ENCODE peak calls at places on chromosomes 7 and 10, in seven cellular contexts. O is CD8-positive, alpha-beta memory T cell; A is neural progenitor cell; I is GM23248; G is uterus; D is testis; U is fibroblast of lung. V is an unnamed sample.

GRCh38 chr7:26199301-26200112 is 1.0 kb downstream of the HNRNPA2B1 start:
- DNase-seq in O (peak), A (peak), I (peak), G (peak), D (peak), U (peak), V (peak)

GRCh38 chr7:125924037-125924436 is 994.4 kb upstream of the POT1 start:
- DNase-seq in O (no peak), A (no peak), I (no peak), G (no peak), D (no peak), U (no peak), V (no peak)

GRCh38 chr7:28724563-28724962 is 233.6 kb downstream of the TRIL start:
- DNase-seq in O (no peak), A (no peak), I (no peak), G (no peak), D (no peak), U (no peak), V (no peak)

GRCh38 chr10:116721048-116721897 is 21.1 kb downstream of the HSPA12A start:
- DNase-seq in O (no peak), A (no peak), I (no peak), G (no peak), D (no peak), U (no peak), V (no peak)

GRCh38 chr10:100986952-100987684 is at the start of the genes MRPL43 and TWNK:
- DNase-seq in O (peak), A (peak), I (peak), G (peak), D (peak), U (peak), V (peak)

GRCh38 chr10:113867904-113868303 is 13.4 kb downstream of the NHLRC2 start:
- DNase-seq in O (no peak), A (no peak), I (no peak), G (no peak), D (no peak), U (no peak), V (no peak)

GRCh38 chr7:95534796-95535195 is 49.1 kb downstream of the ASB4 start:
- DNase-seq in O (no peak), A (no peak), I (no peak), G (no peak), D (no peak), U (no peak), V (no peak)

GRCh38 chr7:32062150-32062549 is 8.1 kb downstream of the PDE1C start:
- DNase-seq in O (no peak), A (peak), I (peak), G (peak), D (peak), U (peak), V (peak)

GRCh38 chr10:71213127-71213616 is 802 bp downstream of the UNC5B start:
- DNase-seq in O (no peak), A (peak), I (peak), G (peak), D (peak), U (peak), V (peak)

GRCh38 chr7:108253275-108254044 is 123.3 kb upstream of the LAMB4 start:
- DNase-seq in O (no peak), A (no peak), I (peak), G (no peak), D (no peak), U (peak), V (no peak)

GRCh38 chr7:139230484-139230773 is 608 bp upstream of the UBN2 start:
- DNase-seq in O (no peak), A (no peak), I (no peak), G (no peak), D (no peak), U (no peak), V (no peak)

GRCh38 chr10:49397036-49397999 is 1.4 kb upstream of the DRGX start:
- DNase-seq in O (no peak), A (peak), I (no peak), G (no peak), D (peak), U (no peak), V (no peak)

GRCh38 chr10:80443531-80443974 is 10.6 kb upstream of the TSPAN14 start:
- DNase-seq in O (no peak), A (no peak), I (no peak), G (no peak), D (peak), U (peak), V (peak)

GRCh38 chr7:154503962-154504550 is 451.9 kb downstream of the DPP6 start:
- DNase-seq in O (no peak), A (peak), I (peak), G (no peak), D (no peak), U (peak), V (no peak)

GRCh38 chr10:90319188-90319914 is 538.5 kb downstream of the HTR7 start:
- DNase-seq in O (no peak), A (peak), I (peak), G (no peak), D (no peak), U (peak), V (peak)

GRCh38 chr10:90447836-90448235 is 410.0 kb downstream of the HTR7 start:
- DNase-seq in O (no peak), A (no peak), I (no peak), G (no peak), D (no peak), U (peak), V (no peak)

GRCh38 chr7:157614457-157615020 is 277.7 kb downstream of the DNAJB6 start:
- DNase-seq in O (no peak), A (no peak), I (no peak), G (no peak), D (no peak), U (no peak), V (no peak)

GRCh38 chr10:66564341-66564740 is 361.5 kb upstream of the LRRTM3 start:
- DNase-seq in O (no peak), A (no peak), I (no peak), G (no peak), D (no peak), U (peak), V (no peak)

GRCh38 chr7:109190766-109191165 is 621.1 kb downstream of the DNAJB9 start:
- DNase-seq in O (no peak), A (no peak), I (no peak), G (no peak), D (no peak), U (no peak), V (no peak)

GRCh38 chr10:78945838-78946237 is 122.9 kb upstream of the ZMIZ1 start:
- DNase-seq in O (no peak), A (no peak), I (no peak), G (no peak), D (no peak), U (no peak), V (no peak)

GRCh38 chr10:78942006-78942405 is 126.8 kb upstream of the ZMIZ1 start:
- DNase-seq in O (no peak), A (no peak), I (no peak), G (no peak), D (no peak), U (no peak), V (no peak)

GRCh38 chr10:78947226-78947625 is 121.5 kb upstream of the ZMIZ1 start:
- DNase-seq in O (no peak), A (no peak), I (no peak), G (no peak), D (no peak), U (no peak), V (no peak)

GRCh38 chr10:78947733-78948132 is 121.0 kb upstream of the ZMIZ1 start:
- DNase-seq in O (no peak), A (no peak), I (no peak), G (no peak), D (no peak), U (no peak), V (no peak)

DNA sequence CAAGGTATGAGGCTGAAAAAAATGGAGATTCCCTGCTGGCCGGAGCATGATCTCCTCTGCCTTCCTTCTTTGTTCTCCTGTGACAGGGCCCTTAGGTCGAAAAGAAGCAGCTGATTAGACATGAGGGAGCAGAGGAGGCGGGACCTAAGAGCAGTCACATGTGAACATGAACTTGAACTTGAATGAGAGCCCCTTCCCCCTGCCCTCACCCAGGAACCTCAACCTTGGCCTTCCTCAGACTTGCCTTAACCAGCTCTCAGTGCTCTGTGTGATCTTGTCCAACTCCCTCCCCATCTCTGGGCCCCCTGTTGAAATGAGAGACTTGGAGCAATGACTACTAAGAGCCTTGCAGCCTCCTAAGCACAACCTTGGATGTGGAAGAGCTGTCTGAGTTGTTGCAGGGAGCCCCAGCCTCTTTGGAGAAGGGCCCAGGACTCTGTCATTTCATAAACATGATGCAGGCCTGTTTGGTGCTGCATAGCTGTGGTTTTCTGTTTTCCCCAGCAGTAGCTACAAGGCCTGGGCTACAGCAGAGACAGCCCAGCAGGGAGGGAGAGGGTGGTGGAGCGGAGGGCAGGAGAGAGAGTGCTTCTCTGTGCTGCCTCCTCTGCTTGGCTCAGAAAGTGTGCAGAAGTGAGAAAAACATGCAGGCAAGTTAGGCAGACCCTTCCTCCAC is 124.0 kb upstream of the ZMIZ1 start:
- DNase-seq in O (no peak), A (no peak), I (peak), G (peak), D (peak), U (peak), V (peak)
- H3K27ac ChIP-seq in O (no peak), A (no peak), I (peak), G (peak), D (no peak), U (peak), V (no peak)

GRCh38 chr10:69406302-69406811 is 10.4 kb downstream of the TACR2 start:
- DNase-seq in O (no peak), A (no peak), I (no peak), G (peak), D (no peak), U (no peak), V (no peak)
- H3K27ac ChIP-seq in O (no peak), A (no peak), I (no peak), G (peak), D (peak), U (no peak), V (no peak)

DNA sequence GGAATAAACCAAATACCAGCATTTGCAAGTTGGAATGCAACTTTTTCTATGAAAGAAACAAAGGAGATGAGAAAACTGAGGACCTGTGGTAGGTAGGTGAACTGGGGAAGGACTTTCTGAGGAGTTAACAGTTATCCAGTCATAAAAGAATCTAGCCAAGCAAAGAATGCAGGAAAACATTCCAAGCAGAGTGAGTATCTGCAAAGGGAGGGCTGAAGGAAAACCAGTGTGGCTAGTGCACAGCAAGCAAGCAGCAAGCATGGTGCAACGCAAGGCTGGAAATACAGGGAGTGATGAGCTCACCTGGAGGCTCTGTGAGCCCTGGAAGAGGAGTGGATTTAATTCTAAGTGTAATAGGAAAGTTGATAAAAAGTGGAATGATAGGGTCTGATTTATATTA is 44.0 kb downstream of the RTKN2 start:
- DNase-seq in O (no peak), A (no peak), I (peak), G (no peak), D (no peak), U (no peak), V (peak)
- H3K27ac ChIP-seq in O (no peak), A (no peak), I (no peak), G (no peak), D (no peak), U (no peak), V (no peak)

DNA sequence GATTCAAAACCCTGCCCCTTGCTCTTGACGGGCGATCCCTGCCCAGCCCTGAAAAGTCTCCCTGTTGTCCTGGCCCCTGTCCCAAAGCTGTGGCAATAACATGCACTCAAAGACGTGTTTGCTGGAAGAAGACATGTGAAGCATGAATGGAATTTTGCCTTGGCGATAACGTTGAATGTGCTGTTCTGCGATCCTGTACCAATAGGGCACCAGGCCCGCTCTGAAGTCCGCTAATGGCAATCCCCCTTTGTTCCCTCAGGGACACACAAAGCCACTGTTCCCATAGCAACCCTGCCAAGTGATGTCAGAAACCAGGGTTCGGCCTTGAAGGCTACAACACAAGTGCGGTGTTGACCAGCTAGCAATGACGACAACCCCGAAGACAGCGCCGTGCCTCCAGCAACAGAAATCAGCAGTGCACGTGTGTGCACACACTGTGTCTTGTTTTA is 284.6 kb downstream of the KLF6 start:
- DNase-seq in O (no peak), A (peak), I (peak), G (no peak), D (peak), U (peak), V (peak)
- H3K27ac ChIP-seq in O (no peak), A (no peak), I (peak), G (no peak), D (no peak), U (peak), V (peak)

GRCh38 chr7:114375914-114376313 is 38.7 kb upstream of the FOXP2 start:
- DNase-seq in O (no peak), A (no peak), I (peak), G (no peak), D (no peak), U (no peak), V (no peak)
- H3K27ac ChIP-seq in O (no peak), A (no peak), I (no peak), G (no peak), D (no peak), U (no peak), V (no peak)

GRCh38 chr10:58991842-58992241 is 184.6 kb upstream of the PHYHIPL start:
- DNase-seq in O (no peak), A (no peak), I (no peak), G (no peak), D (no peak), U (no peak), V (no peak)

GRCh38 chr10:58994226-58995057 is 182.0 kb upstream of the PHYHIPL start:
- DNase-seq in O (no peak), A (no peak), I (no peak), G (no peak), D (no peak), U (peak), V (no peak)

GRCh38 chr10:58995058-58995596 is 181.3 kb upstream of the PHYHIPL start:
- DNase-seq in O (no peak), A (no peak), I (no peak), G (no peak), D (no peak), U (no peak), V (no peak)

GRCh38 chr10:58993480-58994221 is 182.8 kb upstream of the PHYHIPL start:
- DNase-seq in O (no peak), A (no peak), I (no peak), G (no peak), D (no peak), U (no peak), V (no peak)

DNA sequence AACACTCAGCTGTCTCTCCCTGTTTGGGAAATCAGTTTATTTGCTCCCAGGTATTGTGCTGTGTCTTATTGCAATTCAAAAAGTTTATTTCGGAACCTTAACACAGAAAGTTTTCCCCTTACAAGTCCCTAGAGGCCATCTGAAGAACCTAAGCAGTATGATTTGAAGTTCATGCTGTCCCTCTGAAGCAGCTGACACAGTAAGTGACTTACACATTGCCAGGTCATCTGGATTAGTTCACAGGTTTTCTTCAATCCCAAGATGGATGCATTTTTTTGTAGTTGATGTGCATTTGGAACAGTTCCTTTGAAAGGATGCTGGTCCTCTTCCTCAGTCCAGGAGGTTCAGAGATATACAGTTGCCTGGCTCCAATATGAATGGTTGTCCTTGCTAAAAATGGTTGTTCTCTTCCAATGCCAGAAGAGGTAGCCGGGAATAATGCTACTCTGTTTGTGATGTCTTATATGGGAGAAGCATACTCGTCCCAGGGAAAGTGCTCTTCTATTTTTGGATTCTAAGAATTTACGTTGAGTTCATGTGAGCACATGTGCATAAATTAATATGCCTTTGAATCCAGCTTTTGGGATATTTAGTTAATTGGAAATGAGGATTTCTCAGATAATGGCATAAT is 183.5 kb upstream of the PHYHIPL start:
- DNase-seq in O (no peak), A (no peak), I (no peak), G (no peak), D (no peak), U (no peak), V (no peak)
- H3K27ac ChIP-seq in O (no peak), A (no peak), I (no peak), G (no peak), D (no peak), U (no peak), V (no peak)

V was measured in body of pancreas.